ENCODE peak calls at places on chromosomes 5 and 9, in seven cellular contexts. V is OCI-M1; I is transverse colon; U is ELR; W is cardiac muscle cell; M is H4; L is activated CD4-positive, alpha-beta T cell treated with anti-CD3 and anti-CD28 coated beads, Interleukin-2, amount 10 ng/mL, durations not matched to agents 7 days and 5 days. B is an unnamed sample.

GRCh38 chr5:124948062-124948753 is 201.8 kb upstream of the ZNF608 start:
- DNase-seq in U (no peak), L (no peak), I (no peak), W (peak), V (no peak), M (peak), B (no peak)

GRCh38 chr5:88388476-88389170 is 120.0 kb upstream of the TMEM161B start:
- DNase-seq in W (no peak), V (no peak), I (no peak), M (no peak), U (no peak), L (no peak), B (peak)

GRCh38 chr5:139678751-139679750 is 30.9 kb downstream of the CXXC5 start:
- DNase-seq in U (no peak), L (no peak), W (peak), V (no peak), I (no peak), M (no peak), B (no peak)

GRCh38 chr5:2071562-2071961 is 188.8 kb upstream of the IRX4 start:
- DNase-seq in V (no peak), L (no peak), U (no peak), I (no peak), W (no peak), M (no peak), B (no peak)

GRCh38 chr5:79702606-79703380 is 13.2 kb downstream of the CMYA5 start:
- DNase-seq in L (peak), W (peak), M (no peak), V (peak), U (peak), I (no peak), B (peak)

GRCh38 chr5:120538149-120538548 is 74.0 kb downstream of the PRR16 start:
- DNase-seq in I (no peak), V (no peak), W (no peak), U (peak), M (no peak), L (no peak), B (no peak)

GRCh38 chr5:115571441-115571878 is 26.9 kb upstream of the FEM1C start:
- DNase-seq in M (no peak), V (no peak), L (no peak), I (no peak), W (peak), U (no peak), B (no peak)

GRCh38 chr9:128159073-128159783 is 837 bp upstream of the BBLN start:
- DNase-seq in I (peak), M (no peak), L (peak), W (no peak), V (peak), U (no peak), B (no peak)

GRCh38 chr9:14722391-14723035 is at the start of gene CER1:
- DNase-seq in U (no peak), L (no peak), V (no peak), M (no peak), W (no peak), I (no peak), B (peak)

GRCh38 chr5:73687357-73687756 is 61.4 kb downstream of the ARHGEF28 start:
- DNase-seq in L (no peak), U (no peak), V (no peak), W (no peak), M (no peak), I (no peak), B (no peak)

GRCh38 chr5:174903333-174903732 is 179.0 kb downstream of the MSX2 start:
- DNase-seq in W (no peak), M (peak), I (no peak), V (no peak), U (no peak), L (no peak), B (no peak)

GRCh38 chr5:146173597-146173996 is 8.9 kb downstream of the LARS1 start:
- DNase-seq in I (no peak), W (no peak), U (no peak), V (no peak), M (no peak), L (no peak), B (no peak)

GRCh38 chr9:112747094-112747493 is 3.5 kb upstream of the SNX30 start:
- DNase-seq in L (no peak), I (no peak), V (no peak), M (no peak), U (no peak), W (no peak), B (no peak)

GRCh38 chr5:15522141-15522540 is 22.2 kb downstream of the FBXL7 start:
- DNase-seq in W (no peak), L (no peak), M (no peak), V (no peak), I (no peak), U (no peak), B (no peak)

GRCh38 chr9:37293664-37294524 is 128.6 kb upstream of the GRHPR start:
- DNase-seq in W (peak), U (peak), M (peak), L (no peak), I (no peak), V (peak), B (no peak)

GRCh38 chr9:7320139-7320538 is 479.4 kb downstream of the DMAC1 start:
- DNase-seq in V (peak), I (peak), W (peak), L (no peak), M (peak), U (peak), B (peak)

GRCh38 chr5:108003178-108003577 is 332.4 kb upstream of the EFNA5 start:
- DNase-seq in V (peak), L (peak), M (peak), I (no peak), W (peak), U (peak), B (no peak)

GRCh38 chr5:179608131-179608581 is 15.3 kb downstream of the HNRNPH1 start:
- DNase-seq in M (no peak), L (peak), U (peak), I (no peak), W (no peak), V (peak), B (peak)

GRCh38 chr9:40884072-40884901 is 244.2 kb downstream of the FOXD4L6 start:
- DNase-seq in L (no peak), W (no peak), M (no peak), I (no peak), U (no peak), V (no peak), B (no peak)

GRCh38 chr5:139402561-139403158 is 1.2 kb downstream of the SPATA24 start:
- DNase-seq in I (peak), V (peak), L (no peak), W (peak), U (peak), M (peak), B (peak)

GRCh38 chr5:152412129-152412528 is 7.0 kb upstream of the NMUR2 start:
- DNase-seq in W (no peak), U (no peak), I (no peak), V (no peak), M (no peak), L (no peak), B (no peak)

GRCh38 chr5:150036513-150036912 is 36.0 kb downstream of the HMGXB3 start:
- DNase-seq in W (peak), V (no peak), M (peak), U (peak), I (no peak), L (no peak), B (peak)

GRCh38 chr5:14581333-14581890 is at the start of gene OTULINL:
- DNase-seq in V (peak), L (peak), I (peak), M (peak), W (peak), U (peak), B (peak)

GRCh38 chr5:175002128-175002527 is 277.7 kb downstream of the MSX2 start:
- DNase-seq in I (no peak), U (no peak), W (no peak), L (no peak), M (no peak), V (no peak), B (no peak)

GRCh38 chr5:15013654-15014463 is 142.3 kb upstream of the ANKH start:
- DNase-seq in W (peak), I (no peak), U (peak), M (peak), L (peak), V (peak), B (peak)

GRCh38 chr5:78534148-78535009 is 114.2 kb downstream of the LHFPL2 start:
- DNase-seq in M (no peak), V (no peak), L (no peak), W (peak), I (no peak), U (peak), B (no peak)

GRCh38 chr5:167294861-167295685 is 996.4 kb upstream of the WWC1 start:
- DNase-seq in L (no peak), V (no peak), W (peak), U (peak), M (peak), I (peak), B (no peak)

GRCh38 chr5:175815126-175815913 is 56.1 kb upstream of the CPLX2 start:
- DNase-seq in V (no peak), U (no peak), W (no peak), M (no peak), I (no peak), L (no peak), B (no peak)